ENCODE peak calls at places on chromosomes 3 and 15, in six cellular contexts. C is CD8-positive, alpha-beta T cell; R is spleen; M is pancreas; I is esophagus squamous epithelium; O is dorsolateral prefrontal cortex. A is an unnamed sample.

GRCh38 chr3:136195258-136196063 is 674 bp downstream of the MSL2 start:
- DNase-seq in C (peak), R (peak), M (peak), I (peak), O (peak), A (peak)

GRCh38 chr3:16484216-16484615 is 29.3 kb downstream of the RFTN1 start:
- DNase-seq in C (no peak), R (no peak), M (no peak), I (no peak), O (no peak), A (no peak)

GRCh38 chr15:40160689-40161688 is at the start of gene BUB1B:
- DNase-seq in C (peak), R (peak), M (peak), I (peak), O (peak), A (peak)

GRCh38 chr15:40058476-40059140 is 19.6 kb upstream of the SRP14 start:
- DNase-seq in C (no peak), R (no peak), M (no peak), I (no peak), O (no peak), A (no peak)

GRCh38 chr15:67940324-67940719 is 100.5 kb upstream of the RNU6-1 start:
- DNase-seq in C (no peak), R (no peak), M (no peak), I (no peak), O (no peak), A (no peak)

GRCh38 chr3:184565421-184566211 is 4.0 kb downstream of the EPHB3 start:
- DNase-seq in C (no peak), R (peak), M (peak), I (no peak), O (no peak), A (peak)

GRCh38 chr15:59522988-59523461 is 85.0 kb downstream of the FAM81A start:
- DNase-seq in C (peak), R (peak), M (no peak), I (no peak), O (no peak), A (no peak)

GRCh38 chr3:49869525-49870126 is at the start of gene CAMKV:
- DNase-seq in C (peak), R (peak), M (no peak), I (no peak), O (no peak), A (no peak)

GRCh38 chr15:70214266-70214665 is 116.5 kb upstream of the TLE3 start:
- DNase-seq in C (no peak), R (no peak), M (peak), I (no peak), O (no peak), A (no peak)

GRCh38 chr3:5136211-5136610 is 14.1 kb downstream of the ARL8B start:
- DNase-seq in C (no peak), R (no peak), M (no peak), I (no peak), O (no peak), A (no peak)

GRCh38 chr15:62946940-62947339 is 95.6 kb upstream of the TPM1 start:
- DNase-seq in C (no peak), R (no peak), M (no peak), I (no peak), O (no peak), A (no peak)

GRCh38 chr15:62953496-62953895 is 89.1 kb upstream of the TPM1 start:
- DNase-seq in C (no peak), R (no peak), M (no peak), I (no peak), O (no peak), A (no peak)

GRCh38 chr15:62952969-62953368 is 89.6 kb upstream of the TPM1 start:
- DNase-seq in C (no peak), R (no peak), M (no peak), I (no peak), O (no peak), A (no peak)

GRCh38 chr15:62950455-62950854 is 92.1 kb upstream of the TPM1 start:
- DNase-seq in C (no peak), R (no peak), M (no peak), I (no peak), O (no peak), A (no peak)

GRCh38 chr15:62951481-62951880 is 91.1 kb upstream of the TPM1 start:
- DNase-seq in C (no peak), R (no peak), M (no peak), I (no peak), O (no peak), A (no peak)
- H3K27ac ChIP-seq in C (no peak), R (no peak), M (no peak), I (no peak), O (no peak), A (no peak)

DNA sequence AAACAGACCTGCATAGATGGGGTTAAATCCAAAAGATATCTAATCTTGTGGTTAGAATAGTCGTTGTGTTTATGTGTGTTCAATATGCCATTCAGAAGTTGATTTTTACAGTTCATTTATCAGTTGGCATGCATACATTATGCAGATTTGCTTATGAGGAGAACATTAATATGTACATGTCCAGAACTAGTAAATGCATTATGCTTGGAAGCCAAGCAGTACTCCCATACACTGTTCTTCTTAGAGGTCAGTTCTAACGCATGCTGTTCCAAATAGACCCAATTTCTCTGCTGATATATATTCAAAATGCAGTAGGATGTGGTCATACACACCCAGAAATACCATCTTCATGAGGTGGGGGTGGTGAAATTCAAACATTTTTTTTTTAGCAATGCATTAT is 955 bp downstream of the FGF12 start:
- DNase-seq in C (no peak), R (no peak), M (no peak), I (no peak), O (no peak), A (no peak)
- TF ChIP-seq CTCF in C (no peak), R (no peak), M (no peak), I (no peak), O (no peak), A (no peak)

GRCh38 chr15:95440712-95441111 is 889.8 kb upstream of the NR2F2 start:
- DNase-seq in C (no peak), R (no peak), M (no peak), I (no peak), O (no peak), A (no peak)
- H3K27ac ChIP-seq in C (no peak), R (peak), M (no peak), I (peak), O (no peak), A (no peak)

GRCh38 chr3:133882986-133883586 is 12.6 kb downstream of the RAB6B start:
- DNase-seq in C (no peak), R (no peak), M (no peak), I (no peak), O (no peak), A (no peak)
- TF ChIP-seq CTCF in C (no peak), R (no peak), M (no peak), I (no peak), O (no peak), A (no peak)

GRCh38 chr3:69767571-69767970 is 28.3 kb downstream of the MITF start:
- DNase-seq in C (no peak), R (no peak), M (no peak), I (no peak), O (peak), A (no peak)

GRCh38 chr3:69762790-69763229 is 23.5 kb downstream of the MITF start:
- DNase-seq in C (no peak), R (no peak), M (no peak), I (no peak), O (no peak), A (no peak)

GRCh38 chr3:69763458-69763857 is 24.2 kb downstream of the MITF start:
- DNase-seq in C (no peak), R (no peak), M (no peak), I (no peak), O (no peak), A (no peak)

GRCh38 chr3:69763976-69764851 is 24.9 kb downstream of the MITF start:
- DNase-seq in C (no peak), R (no peak), M (no peak), I (no peak), O (no peak), A (no peak)

DNA sequence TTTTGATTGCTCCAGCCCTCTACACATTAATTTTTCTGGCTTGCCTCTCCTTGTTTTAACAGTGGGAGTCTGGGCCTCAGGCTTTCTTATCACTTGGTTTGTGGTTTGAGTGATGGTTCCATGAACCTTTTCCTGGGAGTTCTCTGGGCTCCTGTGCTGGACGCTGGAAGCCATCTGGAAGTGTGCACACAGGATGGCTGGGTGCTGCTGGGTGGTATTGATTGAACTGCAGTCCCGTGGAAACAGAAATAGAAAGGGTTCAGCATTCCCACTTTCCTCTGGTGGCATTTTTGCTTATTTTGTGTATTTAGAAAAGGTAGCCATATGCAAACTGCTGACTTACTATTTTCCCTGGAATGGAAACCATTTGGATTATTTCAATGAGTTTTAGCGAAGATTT is 25.6 kb downstream of the MITF start:
- DNase-seq in C (no peak), R (no peak), M (no peak), I (no peak), O (no peak), A (no peak)
- H3K27ac ChIP-seq in C (no peak), R (peak), M (no peak), I (peak), O (peak), A (no peak)

GRCh38 chr15:52679232-52680040 is at the start of gene ATOSA:
- DNase-seq in C (peak), R (peak), M (peak), I (peak), O (peak), A (peak)

GRCh38 chr15:52677593-52677992 is 1.6 kb downstream of the ATOSA start:
- DNase-seq in C (no peak), R (no peak), M (no peak), I (no peak), O (no peak), A (no peak)

GRCh38 chr15:52678036-52678467 is 1.1 kb downstream of the ATOSA start:
- DNase-seq in C (peak), R (peak), M (peak), I (no peak), O (peak), A (peak)

GRCh38 chr15:52680041-52680391 is 828 bp upstream of the ATOSA start:
- DNase-seq in C (no peak), R (no peak), M (no peak), I (no peak), O (no peak), A (no peak)

DNA sequence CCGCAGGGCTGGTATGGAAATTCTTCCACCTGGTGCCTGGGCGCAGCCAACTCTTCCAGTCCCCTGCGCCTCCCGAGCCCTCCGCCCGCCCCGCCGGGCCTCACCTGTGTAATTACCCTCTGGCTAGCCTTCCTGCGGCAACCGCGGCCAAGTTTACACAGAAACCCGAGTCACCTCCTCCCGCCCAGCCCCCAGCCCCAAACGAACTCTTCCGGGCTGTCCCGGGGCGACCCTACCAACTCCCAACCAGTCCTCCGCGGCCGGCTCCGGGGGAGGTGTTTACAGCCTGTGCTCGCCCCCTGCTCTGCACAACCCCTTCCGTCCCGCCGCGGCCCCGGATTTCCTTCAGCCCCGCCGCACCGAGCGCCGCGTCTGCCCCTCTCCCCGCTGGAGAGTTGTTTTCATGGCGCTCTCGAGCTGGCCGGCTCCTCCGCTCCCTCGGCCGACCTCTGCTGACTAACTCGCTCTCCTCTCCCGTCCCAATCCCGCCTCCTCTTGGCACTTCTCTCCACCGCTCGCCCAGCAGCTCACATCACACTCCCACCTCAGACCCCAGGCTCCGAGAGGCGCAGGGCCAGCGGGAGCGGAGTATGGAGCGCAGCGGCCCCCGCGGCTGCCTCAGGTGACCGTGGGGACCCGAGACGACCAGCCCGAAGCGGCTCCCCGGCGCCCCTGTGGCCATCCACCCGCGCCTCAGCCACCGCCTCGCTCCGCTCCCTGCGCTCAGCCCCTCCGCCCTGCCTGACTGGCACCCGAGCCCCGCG is 538 bp downstream of the ATOSA start:
- DNase-seq in C (peak), R (peak), M (peak), I (peak), O (peak), A (peak)
- TF ChIP-seq CTCF in C (peak), R (no peak), M (no peak), I (no peak), O (no peak), A (peak)

DNA sequence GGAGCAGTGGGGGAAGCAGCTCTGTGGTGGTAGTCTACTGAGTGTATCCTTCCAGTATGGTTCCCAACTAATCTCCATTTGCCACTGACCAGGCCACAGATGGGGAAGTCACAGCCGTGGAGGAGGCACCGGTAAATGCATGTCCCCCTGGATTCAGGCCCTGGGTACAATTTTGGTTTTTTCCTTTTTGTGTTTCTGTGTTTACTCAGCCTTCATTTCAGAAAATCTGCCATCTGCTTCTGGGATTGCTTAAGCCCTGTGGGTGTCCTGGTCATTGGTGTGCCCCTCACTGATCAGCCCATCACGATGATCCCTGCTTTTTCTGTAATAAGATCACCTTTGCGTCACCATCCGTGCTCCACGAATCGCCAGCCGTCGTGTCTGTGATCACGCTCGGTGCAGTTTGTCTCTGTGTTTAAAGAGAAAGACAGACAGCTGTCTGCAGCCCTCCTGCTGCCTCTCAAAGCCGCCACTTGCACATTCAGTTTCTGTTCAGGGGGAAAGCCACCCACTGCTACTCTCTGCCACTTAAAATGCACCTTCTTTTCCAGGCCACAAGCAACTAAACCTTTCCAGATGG is 68.9 kb downstream of the DNASE1L3 start:
- DNase-seq in C (no peak), R (no peak), M (no peak), I (no peak), O (no peak), A (no peak)
- H3K27ac ChIP-seq in C (no peak), R (no peak), M (no peak), I (no peak), O (no peak), A (peak)

GRCh38 chr3:46663611-46664135 is 29.8 kb downstream of the ALS2CL start:
- DNase-seq in C (no peak), R (peak), M (peak), I (no peak), O (no peak), A (no peak)
- TF ChIP-seq CTCF in C (no peak), R (no peak), M (no peak), I (no peak), O (no peak), A (no peak)

GRCh38 chr3:169362261-169362660 is 301.3 kb downstream of the MECOM start:
- DNase-seq in C (no peak), R (no peak), M (peak), I (no peak), O (no peak), A (no peak)
- H3K27ac ChIP-seq in C (no peak), R (no peak), M (no peak), I (no peak), O (no peak), A (no peak)